ENCODE peak calls at places on chromosome 7, in eight cellular contexts. I, R, H, N, U, O, L and P are unnamed samples.

GRCh38 chr7:81094952-81095351 is 176.1 kb upstream of the SEMA3C start:
- DNase-seq in I (no peak), O (no peak), N (no peak), U (no peak), L (no peak), H (no peak), R (no peak), P (no peak)

GRCh38 chr7:30135551-30136271 is 925 bp downstream of the MTURN start:
- DNase-seq in L (peak), R (peak), N (peak), I (peak), O (peak), U (peak), H (peak), P (no peak)

GRCh38 chr7:65749039-65749438 is 123.8 kb upstream of the VKORC1L1 start:
- DNase-seq in U (no peak), N (no peak), L (no peak), O (no peak), R (no peak), H (no peak), I (peak), P (no peak)

GRCh38 chr7:5672468-5672867 is 109.0 kb downstream of the RNF216 start:
- DNase-seq in O (no peak), H (no peak), I (no peak), L (no peak), R (no peak), N (no peak), U (no peak), P (no peak)

GRCh38 chr7:105493928-105494325 is 28.1 kb downstream of the PUS7 start:
- DNase-seq in R (no peak), I (no peak), U (peak), H (no peak), L (no peak), N (no peak), O (no peak), P (no peak)

GRCh38 chr7:148963583-148964509 is 64.5 kb downstream of the PDIA4 start:
- DNase-seq in U (no peak), I (no peak), R (no peak), N (no peak), O (peak), L (no peak), H (peak), P (no peak)

GRCh38 chr7:106038916-106039315 is 73.2 kb downstream of the SYPL1 start:
- DNase-seq in N (no peak), R (no peak), U (no peak), O (no peak), L (no peak), I (peak), H (no peak), P (no peak)

GRCh38 chr7:144835668-144836544 is at the start of gene TPK1:
- DNase-seq in O (peak), N (peak), R (peak), I (peak), L (peak), H (peak), U (peak), P (peak)

GRCh38 chr7:19964198-19964597 is 190.8 kb upstream of the TMEM196 start:
- DNase-seq in O (no peak), N (no peak), H (no peak), I (no peak), L (no peak), U (no peak), R (no peak), P (no peak)

GRCh38 chr7:3283130-3283704 is 17.8 kb upstream of the SDK1 start:
- DNase-seq in N (no peak), O (no peak), L (no peak), U (no peak), H (no peak), I (no peak), R (no peak), P (no peak)

DNA sequence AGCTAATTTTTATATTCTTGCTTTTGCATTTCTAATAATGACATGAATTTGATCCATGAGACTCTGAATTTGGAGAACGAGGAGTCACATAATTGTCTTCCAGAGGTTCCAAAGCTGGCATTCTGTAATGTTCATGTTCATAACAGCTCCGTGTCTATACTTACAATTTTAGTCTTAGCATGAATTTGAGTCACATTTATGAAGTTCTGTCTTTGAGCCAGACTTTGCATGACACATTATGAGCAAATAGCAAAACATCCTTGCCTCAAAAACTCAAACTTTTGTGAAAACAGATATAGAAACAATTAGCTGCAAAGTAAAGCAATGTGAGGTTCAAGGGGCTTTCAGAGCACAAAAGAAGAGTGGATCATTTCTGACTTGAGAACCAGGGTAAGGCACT is 44.5 kb upstream of the CAV2 start:
- DNase-seq in R (no peak), N (no peak), I (no peak), O (no peak), H (no peak), L (no peak), U (no peak), P (no peak)
- TF ChIP-seq POLR2AphosphoS5 in R (no peak), N (no peak), I (no peak), O (no peak), H (no peak), L (peak), U (no peak), P (no peak)

DNA sequence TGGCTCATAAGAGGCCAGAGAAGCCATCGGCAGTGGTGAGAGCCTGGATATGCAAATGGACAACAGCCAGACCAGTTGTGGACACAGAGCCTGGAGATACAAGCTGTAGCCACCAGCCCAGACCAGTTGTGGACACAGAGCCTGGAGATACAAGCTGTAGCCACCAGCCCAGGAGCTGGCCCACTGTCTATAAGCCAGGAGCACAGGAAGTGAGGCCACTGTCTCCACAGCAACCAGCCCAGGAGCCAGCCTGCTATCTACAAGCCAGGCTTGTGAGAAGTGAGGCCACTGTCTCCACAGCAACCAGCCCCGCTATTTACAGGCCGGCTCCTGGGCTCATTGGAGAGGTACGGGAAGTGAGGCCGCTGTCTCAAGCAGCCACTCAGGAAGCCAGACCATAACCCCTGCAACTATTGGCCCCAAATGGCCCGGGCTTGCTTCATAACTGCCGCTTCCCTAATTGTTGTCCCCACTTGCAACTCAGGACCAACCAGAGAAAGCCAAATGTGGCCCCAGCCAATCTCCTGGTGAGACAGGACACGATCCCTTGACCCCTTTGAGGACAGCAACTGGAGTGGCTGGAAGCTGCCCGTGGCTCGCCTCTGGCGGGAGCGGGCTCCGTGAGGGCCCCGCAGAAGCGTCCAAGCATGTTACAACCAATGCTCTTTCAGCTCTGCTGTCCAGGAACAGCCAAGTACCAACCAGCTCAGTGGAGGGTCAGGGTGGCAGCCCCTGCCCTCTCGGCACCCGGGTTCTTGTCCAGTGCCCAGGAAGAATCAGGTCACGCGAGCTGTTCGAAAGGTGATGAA is 44.1 kb upstream of the CNPY1 start:
- DNase-seq in L (peak), U (no peak), N (no peak), R (peak), I (no peak), O (peak), H (peak), P (no peak)
- TF ChIP-seq POLR2AphosphoS5 in L (no peak), U (no peak), N (no peak), R (peak), I (no peak), O (no peak), H (no peak), P (no peak)

GRCh38 chr7:11830582-11831382 is 1.2 kb downstream of the THSD7A start:
- DNase-seq in I (no peak), N (no peak), H (no peak), L (peak), R (no peak), O (no peak), U (no peak), P (no peak)

GRCh38 chr7:11831383-11831726 is 643 bp downstream of the THSD7A start:
- DNase-seq in O (no peak), I (no peak), H (no peak), N (no peak), R (no peak), L (no peak), U (no peak), P (no peak)

GRCh38 chr7:11830004-11830403 is 2.0 kb downstream of the THSD7A start:
- DNase-seq in N (no peak), H (no peak), U (no peak), R (no peak), I (no peak), L (no peak), O (no peak), P (no peak)

GRCh38 chr7:11833431-11833830 is 1.4 kb upstream of the THSD7A start:
- DNase-seq in I (no peak), H (no peak), N (no peak), O (no peak), L (peak), U (no peak), R (no peak), P (peak)

DNA sequence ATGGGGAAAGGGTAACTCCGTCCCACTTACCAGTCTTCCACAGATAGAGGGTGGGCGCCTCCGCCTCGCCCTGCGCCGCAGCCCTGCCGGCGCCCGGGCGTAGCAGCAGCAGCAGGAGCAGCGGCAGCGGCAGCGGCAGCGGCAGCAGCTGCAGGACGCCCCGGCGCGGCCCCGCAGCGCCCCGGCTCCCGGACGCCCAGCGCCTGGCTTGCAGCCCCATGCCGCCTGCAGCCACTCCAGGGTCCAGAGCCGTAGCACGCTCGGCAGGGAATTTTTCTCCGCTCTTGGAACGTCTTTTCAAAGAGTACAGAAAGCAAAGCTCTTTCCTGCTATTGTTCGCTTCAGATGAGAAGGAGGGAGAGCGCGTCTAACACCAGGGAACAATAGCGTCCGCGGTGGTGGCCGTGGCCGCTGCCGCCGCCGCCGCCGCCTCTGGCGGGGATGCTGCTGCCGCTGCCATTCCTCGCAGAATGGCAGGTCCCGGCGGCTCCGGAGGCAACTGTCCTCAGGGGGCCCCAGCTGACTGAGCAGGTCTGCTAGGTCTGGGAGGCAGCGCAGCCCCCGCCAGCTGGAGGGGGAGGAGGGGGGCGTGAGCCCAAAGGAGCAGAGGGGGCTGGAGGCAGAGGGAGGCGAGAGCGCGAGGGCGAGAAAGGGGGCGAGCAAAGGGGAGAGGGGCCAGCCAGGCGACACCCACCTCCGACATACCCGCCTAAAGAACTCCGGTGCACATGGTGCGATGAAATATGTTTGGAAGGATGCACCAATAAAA is at the start of gene THSD7A:
- DNase-seq in O (peak), N (peak), R (peak), U (no peak), L (peak), H (peak), I (peak), P (no peak)
- TF ChIP-seq POLR2AphosphoS5 in O (no peak), N (no peak), R (no peak), U (no peak), L (no peak), H (no peak), I (no peak), P (no peak)

GRCh38 chr7:27846388-27846787 is 106.4 kb downstream of the TAX1BP1 start:
- DNase-seq in N (no peak), I (no peak), H (no peak), U (no peak), R (no peak), L (no peak), O (no peak), P (no peak)

GRCh38 chr7:27850531-27850930 is 110.6 kb downstream of the TAX1BP1 start:
- DNase-seq in N (no peak), I (no peak), R (no peak), O (no peak), H (no peak), L (no peak), U (no peak), P (no peak)
- TF ChIP-seq POLR2AphosphoS5 in N (no peak), I (no peak), R (no peak), O (no peak), H (no peak), L (no peak), U (no peak), P (no peak)